ENCODE peak calls at places on chromosomes 16 and 17, in eight cellular contexts. H is tibial nerve, C is right atrium auricular region, B is cardiac muscle cell, X is GM23338, Y is upper lobe of right lung, M is SK-N-SH, P is GM23248. I is an unnamed sample. For H3K4me1 and H3K27me3, the result is how much of the 10 kb centered on the place peaks cover.

GRCh38 chr17:21528031-21528684 is 152.0 kb downstream of the KCNJ12 start:
- DNase-seq in H (no peak), C (no peak), B (no peak), X (no peak), Y (no peak), M (no peak), P (no peak), I (no peak)

GRCh38 chr16:2969545-2970521 is 685 bp downstream of the PAQR4 start:
- DNase-seq in H (peak), C (peak), B (peak), X (peak), Y (peak), M (peak), P (peak), I (peak)

GRCh38 chr17:37720989-37721388 is 23.9 kb downstream of the HNF1B start:
- DNase-seq in H (no peak), C (no peak), B (no peak), X (no peak), Y (no peak), M (no peak), P (no peak), I (no peak)

GRCh38 chr16:29876578-29877249 is 13.7 kb upstream of the CDIPT start:
- DNase-seq in H (no peak), C (no peak), B (no peak), X (peak), Y (no peak), M (no peak), P (peak), I (no peak)

GRCh38 chr16:67927131-67927941 is 4.3 kb downstream of the CTRL start:
- DNase-seq in H (no peak), C (no peak), B (no peak), X (no peak), Y (no peak), M (no peak), P (no peak), I (no peak)

GRCh38 chr16:68257251-68257905 is 6.9 kb upstream of the SLC7A6 start:
- DNase-seq in H (no peak), C (no peak), B (no peak), X (no peak), Y (no peak), M (no peak), P (peak), I (peak)

GRCh38 chr17:40326832-40327199 is 17.8 kb downstream of the RARA start:
- DNase-seq in H (peak), C (no peak), B (no peak), X (no peak), Y (no peak), M (no peak), P (no peak), I (no peak)

GRCh38 chr17:64081802-64082799 is 47.8 kb downstream of the ERN1 start:
- DNase-seq in H (no peak), C (no peak), B (no peak), X (no peak), Y (no peak), M (peak), P (peak), I (no peak)

GRCh38 chr17:67995568-67996191 is 589 bp downstream of the C17orf58 start:
- DNase-seq in H (peak), C (no peak), B (peak), X (peak), Y (no peak), M (peak), P (peak), I (peak)

GRCh38 chr16:14308357-14308723 is 237.2 kb downstream of the MRTFB start:
- DNase-seq in H (no peak), C (no peak), B (no peak), X (no peak), Y (no peak), M (no peak), P (peak), I (no peak)

GRCh38 chr16:69772560-69773254 is 10.6 kb downstream of the WWP2 start:
- DNase-seq in H (no peak), C (no peak), B (no peak), X (no peak), Y (no peak), M (no peak), P (peak), I (no peak)

GRCh38 chr16:34802396-34802795 is 1343.0 kb downstream of the TP53TG3F start:
- DNase-seq in H (no peak), C (no peak), B (no peak), X (no peak), Y (no peak), M (peak), P (no peak), I (no peak)

GRCh38 chr17:36072431-36073121 is 8.5 kb downstream of the CCL18 start:
- DNase-seq in H (peak), C (no peak), B (peak), X (peak), Y (peak), M (peak), P (peak), I (peak)

GRCh38 chr16:86069736-86070298 is 170.9 kb downstream of the IRF8 start:
- DNase-seq in H (no peak), C (no peak), B (no peak), X (no peak), Y (no peak), M (no peak), P (no peak), I (no peak)

GRCh38 chr17:38451030-38451839 is 23.0 kb downstream of the ARHGAP23 start:
- DNase-seq in H (no peak), C (no peak), B (peak), X (peak), Y (no peak), M (no peak), P (peak), I (peak)

GRCh38 chr16:4025428-4025827 is 90.8 kb downstream of the ADCY9 start:
- DNase-seq in H (no peak), C (no peak), B (no peak), X (no peak), Y (no peak), M (no peak), P (no peak), I (no peak)

GRCh38 chr16:21208429-21208828 is 2.9 kb downstream of the ZP2 start:
- DNase-seq in H (no peak), C (no peak), B (no peak), X (no peak), Y (no peak), M (no peak), P (no peak), I (no peak)

GRCh38 chr16:48318630-48319029 is 66.6 kb downstream of the SIAH1 start:
- DNase-seq in H (no peak), C (no peak), B (no peak), X (peak), Y (no peak), M (no peak), P (no peak), I (no peak)

GRCh38 chr17:61199431-61200348 is 200.0 kb upstream of the TBX2 start:
- DNase-seq in H (no peak), C (no peak), B (no peak), X (no peak), Y (no peak), M (no peak), P (no peak), I (no peak)

GRCh38 chr17:76384222-76384986 is at the start of gene SPHK1:
- DNase-seq in H (peak), C (no peak), B (peak), X (peak), Y (peak), M (peak), P (peak), I (peak)

DNA sequence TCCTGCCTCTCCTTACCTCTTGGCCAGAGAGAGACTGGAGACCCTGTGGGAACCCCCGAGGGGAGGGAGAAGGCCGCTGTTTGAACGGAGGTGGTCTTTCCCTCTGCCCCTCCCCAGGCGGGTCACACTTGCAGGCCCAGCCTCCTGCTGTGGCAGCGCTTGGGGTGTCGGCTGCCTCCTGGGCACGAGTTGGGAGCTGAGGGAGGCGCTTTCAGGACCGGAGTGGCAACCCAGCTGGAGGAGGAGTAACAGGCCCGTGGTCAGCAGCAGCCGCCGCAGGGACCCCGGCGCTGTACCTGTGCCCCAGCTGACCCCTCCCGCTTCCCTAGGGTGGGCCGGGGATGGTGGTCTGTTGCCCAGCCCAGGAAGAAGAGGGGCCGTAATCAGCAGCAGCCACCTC is 278.3 kb downstream of the SEC14L1 start:
- DNase-seq in H (no peak), C (no peak), B (no peak), X (no peak), Y (no peak), M (no peak), P (no peak), I (no peak)
- H3K4me3 ChIP-seq in H (no peak), C (no peak), B (no peak), X (peak), Y (no peak), M (no peak), P (no peak), I (no peak)

DNA sequence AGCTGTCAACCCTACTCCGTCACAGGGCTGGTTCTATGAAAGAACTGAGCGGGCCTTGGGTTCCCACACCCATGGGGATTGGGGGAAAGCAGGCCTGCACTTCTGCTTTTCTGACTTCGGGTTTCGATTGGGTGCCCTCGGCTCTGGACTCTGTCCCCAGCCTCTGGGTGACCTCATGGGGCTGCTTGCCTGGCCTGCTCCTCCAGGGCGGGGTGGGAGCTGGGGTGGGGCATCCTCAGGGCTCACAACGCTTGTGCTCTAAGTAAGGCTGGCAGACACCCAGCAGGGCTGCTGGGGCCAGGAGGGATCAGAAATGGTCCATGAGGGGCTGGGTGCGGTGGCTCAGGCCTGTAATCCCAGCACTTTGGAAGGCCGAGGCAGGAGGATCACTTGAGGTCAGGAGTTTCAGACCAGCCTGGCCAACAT is 19.2 kb downstream of the ARHGAP27 start:
- DNase-seq in H (no peak), C (no peak), B (no peak), X (no peak), Y (peak), M (no peak), P (no peak), I (no peak)
- H3K4me1 ChIP-seq in H (under half), C (half or more), B (under half), X (under half), Y (under half), M (under half), P (under half), I (under half)

GRCh38 chr17:5182597-5183409 is 8.9 kb downstream of the ZNF594 start:
- DNase-seq in H (no peak), C (no peak), B (no peak), X (peak), Y (no peak), M (no peak), P (no peak), I (no peak)

GRCh38 chr17:5181509-5182305 is 10.0 kb downstream of the ZNF594 start:
- DNase-seq in H (no peak), C (no peak), B (no peak), X (no peak), Y (no peak), M (no peak), P (no peak), I (no peak)

GRCh38 chr17:5179003-5179402 is 12.7 kb downstream of the ZNF594 start:
- DNase-seq in H (no peak), C (no peak), B (no peak), X (no peak), Y (no peak), M (no peak), P (no peak), I (no peak)

GRCh38 chr17:5184284-5184683 is 7.4 kb downstream of the ZNF594 start:
- DNase-seq in H (no peak), C (no peak), B (no peak), X (no peak), Y (no peak), M (no peak), P (no peak), I (no peak)

GRCh38 chr17:5183410-5183793 is 8.3 kb downstream of the ZNF594 start:
- DNase-seq in H (no peak), C (no peak), B (no peak), X (no peak), Y (no peak), M (no peak), P (no peak), I (no peak)
- H3K27me3 ChIP-seq in H (under half), C (under half), B (under half), X (under half), Y (under half), M (under half), P (under half), I (under half)

GRCh38 chr17:49216482-49216881 is 6.0 kb downstream of the ABI3 start:
- DNase-seq in H (no peak), C (no peak), B (no peak), X (no peak), Y (peak), M (no peak), P (no peak), I (no peak)

GRCh38 chr17:49216953-49217650 is 6.6 kb downstream of the ABI3 start:
- DNase-seq in H (peak), C (peak), B (no peak), X (no peak), Y (peak), M (peak), P (no peak), I (no peak)

GRCh38 chr17:49219987-49220386 is 9.5 kb downstream of the ABI3 start:
- DNase-seq in H (no peak), C (no peak), B (no peak), X (no peak), Y (no peak), M (peak), P (no peak), I (no peak)

GRCh38 chr17:49217651-49218413 is 7.3 kb downstream of the ABI3 start:
- DNase-seq in H (peak), C (peak), B (no peak), X (no peak), Y (peak), M (peak), P (no peak), I (no peak)

DNA sequence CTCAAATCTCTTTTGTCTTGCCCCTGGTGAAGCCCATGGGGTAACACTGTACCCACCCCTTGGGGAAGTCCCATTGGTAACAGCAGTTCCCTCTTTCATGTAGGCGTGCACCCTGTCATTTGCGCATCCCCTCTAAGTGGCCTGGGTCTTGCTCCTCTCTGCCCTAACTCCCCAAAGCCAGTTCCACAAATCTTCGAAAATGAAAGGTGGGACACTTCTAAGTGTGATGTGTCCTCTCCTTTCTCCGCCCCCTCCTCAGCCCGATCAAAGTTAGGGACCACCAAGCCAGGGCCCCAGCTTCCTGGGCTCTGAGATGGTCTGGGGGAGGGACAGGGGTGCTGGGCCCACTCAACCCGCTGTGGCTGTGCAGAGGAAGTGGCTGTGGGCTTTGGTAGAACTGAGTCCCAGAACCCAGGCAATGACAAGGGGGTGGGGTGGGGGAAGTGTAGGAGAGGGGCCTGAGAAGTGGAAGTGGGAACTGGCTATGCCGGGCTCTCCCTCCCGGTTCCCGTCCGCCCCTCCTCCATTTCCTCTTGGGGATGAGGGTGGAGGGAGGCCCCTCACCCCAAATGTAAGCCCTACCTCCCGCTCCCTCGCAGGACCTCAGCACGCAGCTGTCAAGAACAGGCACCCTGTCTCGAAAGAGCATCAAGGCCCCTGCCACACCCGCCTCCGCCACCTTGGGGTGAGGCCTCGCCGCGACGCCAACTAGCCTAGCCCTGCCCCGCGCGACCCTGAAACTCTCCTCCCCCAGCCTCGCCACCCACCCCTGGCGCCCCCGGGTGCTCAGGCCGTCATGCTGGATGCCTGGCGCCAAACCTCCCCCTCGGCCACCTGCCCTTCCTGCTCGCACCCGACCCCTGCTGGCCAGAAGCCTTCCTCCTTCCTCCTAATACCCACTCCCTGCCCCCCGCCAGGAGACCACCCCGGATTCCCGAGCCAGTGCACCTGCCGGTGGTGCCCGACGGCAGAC is 8.7 kb downstream of the ABI3 start:
- DNase-seq in H (no peak), C (no peak), B (no peak), X (peak), Y (peak), M (peak), P (no peak), I (no peak)
- H3K4me3 ChIP-seq in H (no peak), C (no peak), B (no peak), X (no peak), Y (no peak), M (no peak), P (no peak), I (no peak)

GRCh38 chr16:77302249-77302648 is 103.0 kb downstream of the SYCE1L start:
- DNase-seq in H (no peak), C (no peak), B (no peak), X (no peak), Y (no peak), M (no peak), P (no peak), I (no peak)
- H3K4me1 ChIP-seq in H (under half), C (under half), B (under half), X (under half), Y (under half), M (under half), P (under half), I (under half)

GRCh38 chr17:78132767-78133178 is 2.2 kb downstream of the TMC8 start:
- DNase-seq in H (no peak), C (no peak), B (no peak), X (no peak), Y (no peak), M (no peak), P (no peak), I (no peak)

GRCh38 chr17:78133179-78133951 is 2.8 kb downstream of the TMC8 start:
- DNase-seq in H (no peak), C (no peak), B (no peak), X (no peak), Y (no peak), M (no peak), P (no peak), I (no peak)

GRCh38 chr17:78130439-78131101 is at the start of gene TMC8:
- DNase-seq in H (peak), C (no peak), B (no peak), X (no peak), Y (peak), M (peak), P (no peak), I (peak)

GRCh38 chr17:78131172-78132085 is 858 bp downstream of the TMC8 start:
- DNase-seq in H (no peak), C (no peak), B (no peak), X (no peak), Y (peak), M (peak), P (peak), I (no peak)

DNA sequence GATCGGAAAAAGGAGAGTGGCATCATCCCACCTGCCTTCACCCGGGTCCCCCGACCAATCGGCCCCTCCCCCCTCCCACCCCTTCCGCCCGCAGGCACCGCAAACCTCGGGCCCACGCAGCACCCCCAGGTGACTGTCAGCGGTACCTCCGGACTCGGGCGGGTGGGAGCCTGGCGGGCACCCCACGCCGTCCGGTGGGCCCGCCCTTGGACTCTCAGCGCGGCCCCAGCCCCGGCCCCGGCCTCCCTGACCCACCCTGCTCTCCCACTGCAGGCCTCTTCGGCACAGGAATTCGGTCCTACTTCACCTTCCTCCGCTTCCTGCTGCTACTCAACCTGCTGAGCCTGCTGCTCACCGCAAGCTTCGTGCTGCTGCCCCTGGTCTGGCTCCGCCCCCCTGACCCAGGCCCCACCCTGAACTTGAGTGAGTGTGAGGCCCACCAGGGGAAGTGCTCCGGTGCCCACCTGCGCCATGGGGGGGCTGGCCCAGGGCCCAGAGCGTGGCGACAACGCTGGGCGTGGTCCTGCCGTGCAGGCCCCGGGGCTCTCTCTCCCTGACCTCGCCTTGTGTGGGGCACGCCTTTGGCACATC is 1.6 kb downstream of the TMC8 start:
- DNase-seq in H (no peak), C (no peak), B (peak), X (peak), Y (peak), M (no peak), P (no peak), I (no peak)
- H3K27me3 ChIP-seq in H (under half), C (under half), B (under half), X (under half), Y (under half), M (under half), P (under half), I (under half)

DNA sequence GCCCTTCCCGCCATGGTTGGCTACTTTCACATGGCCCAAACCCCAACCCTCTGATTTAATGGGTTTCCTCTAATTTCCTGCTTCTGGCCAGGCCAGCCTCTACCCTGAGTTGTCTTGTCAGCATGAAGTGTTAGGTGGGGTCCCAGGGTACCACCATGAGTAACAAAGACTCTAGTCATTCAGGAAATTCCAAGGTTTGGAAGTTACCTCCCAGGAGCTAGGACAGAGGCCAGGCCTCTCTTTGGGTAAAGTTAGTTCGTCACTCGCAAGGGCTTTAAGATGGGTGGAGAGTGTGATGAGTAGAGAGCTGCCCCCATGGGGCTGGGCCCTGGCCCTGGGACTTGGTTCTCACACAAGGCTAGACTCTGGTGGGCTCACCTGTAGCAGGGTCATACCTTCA is 54.6 kb downstream of the PLD6 start:
- DNase-seq in H (no peak), C (no peak), B (no peak), X (no peak), Y (no peak), M (no peak), P (peak), I (no peak)
- H3K4me3 ChIP-seq in H (no peak), C (no peak), B (no peak), X (no peak), Y (no peak), M (no peak), P (no peak), I (no peak)